ENCODE peak calls at places on chromosome 13, in five cellular contexts. One of them, this sample, is unnamed.

GRCh38 chr13:50195045-50195444 is 179.8 kb downstream of the KCNRG start:
- DNase-seq in SK-N-SH: no peak
- DNase-seq in HepG2: no peak
- DNase-seq in K562: no peak
- DNase-seq in GM12878: no peak
- DNase-seq in this sample: no peak

GRCh38 chr13:92719868-92720267 is 506.7 kb upstream of the GPC6 start:
- DNase-seq in GM12878: no peak
- DNase-seq in SK-N-SH: no peak
- DNase-seq in K562: no peak
- DNase-seq in HepG2: no peak
- DNase-seq in this sample: no peak

GRCh38 chr13:84654654-84655244 is 772.5 kb upstream of the SLITRK1 start:
- DNase-seq in SK-N-SH: no peak
- DNase-seq in K562: no peak
- DNase-seq in GM12878: no peak
- DNase-seq in HepG2: no peak
- DNase-seq in this sample: no peak

GRCh38 chr13:26601669-26602068 is 44.2 kb downstream of the WASF3 start:
- DNase-seq in SK-N-SH: peak; percentile 53
- DNase-seq in K562: no peak
- DNase-seq in GM12878: peak; percentile 15
- DNase-seq in HepG2: no peak
- DNase-seq in this sample: no peak

GRCh38 chr13:98327326-98328314 is 150.6 kb upstream of the RNF113B start:
- DNase-seq in K562: no peak
- DNase-seq in HepG2: peak; percentile 88
- DNase-seq in GM12878: no peak
- DNase-seq in SK-N-SH: no peak
- DNase-seq in this sample: no peak

GRCh38 chr13:56351041-56351440 is 789.7 kb upstream of the PRR20A start:
- DNase-seq in K562: no peak
- DNase-seq in HepG2: no peak
- DNase-seq in GM12878: no peak
- DNase-seq in SK-N-SH: no peak
- DNase-seq in this sample: no peak

GRCh38 chr13:59770451-59770850 is 393.3 kb downstream of the DIAPH3 start:
- DNase-seq in GM12878: no peak
- DNase-seq in HepG2: no peak
- DNase-seq in K562: no peak
- DNase-seq in SK-N-SH: no peak
- DNase-seq in this sample: no peak

GRCh38 chr13:58397596-58398387 is 766.2 kb downstream of the PCDH17 start:
- DNase-seq in HepG2: no peak
- DNase-seq in GM12878: no peak
- DNase-seq in SK-N-SH: no peak
- DNase-seq in K562: no peak
- DNase-seq in this sample: no peak

GRCh38 chr13:98054301-98054700 is 88.6 kb upstream of the FARP1 start:
- DNase-seq in GM12878: no peak
- DNase-seq in SK-N-SH: peak; percentile 30
- DNase-seq in K562: no peak
- DNase-seq in HepG2: no peak
- DNase-seq in this sample: no peak

GRCh38 chr13:71290963-71291937 is 575.8 kb downstream of the DACH1 start:
- DNase-seq in K562: peak; percentile 2
- DNase-seq in GM12878: peak; percentile 71
- DNase-seq in SK-N-SH: no peak
- DNase-seq in HepG2: peak; percentile 66
- DNase-seq in this sample: no peak

GRCh38 chr13:46530084-46530935 is 22.7 kb upstream of the LRCH1 start:
- DNase-seq in K562: no peak
- DNase-seq in SK-N-SH: no peak
- DNase-seq in GM12878: no peak
- DNase-seq in HepG2: no peak
- DNase-seq in this sample: no peak

GRCh38 chr13:109088528-109088927 is 459.1 kb downstream of the MYO16 start:
- DNase-seq in K562: no peak
- DNase-seq in SK-N-SH: no peak
- DNase-seq in HepG2: no peak
- DNase-seq in GM12878: no peak
- DNase-seq in this sample: no peak

GRCh38 chr13:30341815-30342570 is 34.6 kb upstream of the KATNAL1 start:
- DNase-seq in SK-N-SH: peak; percentile 54
- DNase-seq in K562: no peak
- DNase-seq in HepG2: no peak
- DNase-seq in GM12878: no peak
- DNase-seq in this sample: peak; percentile 44

GRCh38 chr13:59666504-59666903 is 497.2 kb downstream of the DIAPH3 start:
- DNase-seq in K562: no peak
- DNase-seq in HepG2: no peak
- DNase-seq in GM12878: no peak
- DNase-seq in SK-N-SH: no peak
- DNase-seq in this sample: no peak

GRCh38 chr13:58032676-58033440 is 401.3 kb downstream of the PCDH17 start:
- DNase-seq in SK-N-SH: no peak
- DNase-seq in GM12878: no peak
- DNase-seq in HepG2: no peak
- DNase-seq in K562: no peak
- DNase-seq in this sample: no peak

GRCh38 chr13:41398494-41399190 is 58.7 kb upstream of the RGCC start:
- DNase-seq in GM12878: no peak
- DNase-seq in K562: no peak
- DNase-seq in SK-N-SH: no peak
- DNase-seq in HepG2: no peak
- DNase-seq in this sample: no peak

GRCh38 chr13:110343241-110343865 is 36.3 kb downstream of the COL4A2 start:
- DNase-seq in K562: no peak
- DNase-seq in HepG2: no peak
- DNase-seq in SK-N-SH: no peak
- DNase-seq in GM12878: no peak
- DNase-seq in this sample: peak; percentile 15

GRCh38 chr13:70723732-70724131 is 615.5 kb upstream of the KLHL1 start:
- DNase-seq in K562: no peak
- DNase-seq in HepG2: peak; percentile 5
- DNase-seq in SK-N-SH: peak; percentile 34
- DNase-seq in GM12878: no peak
- DNase-seq in this sample: no peak

GRCh38 chr13:112897603-112897955 is 71.4 kb upstream of the MCF2L start:
- DNase-seq in GM12878: no peak
- DNase-seq in HepG2: no peak
- DNase-seq in K562: no peak
- DNase-seq in SK-N-SH: no peak
- DNase-seq in this sample: no peak

GRCh38 chr13:46595136-46595917 is 42.4 kb downstream of the LRCH1 start:
- DNase-seq in GM12878: no peak
- DNase-seq in K562: no peak
- DNase-seq in HepG2: no peak
- DNase-seq in SK-N-SH: no peak
- DNase-seq in this sample: no peak

GRCh38 chr13:48233097-48233885 is at the start of gene ITM2B:
- DNase-seq in HepG2: peak; percentile 56
- DNase-seq in GM12878: no peak
- DNase-seq in K562: peak; percentile 71
- DNase-seq in SK-N-SH: peak; percentile 97
- DNase-seq in this sample: peak; percentile 13

GRCh38 chr13:40401911-40402776 is 264.3 kb downstream of the FOXO1 start:
- DNase-seq in K562: peak; percentile 68
- DNase-seq in HepG2: peak; percentile 88
- DNase-seq in SK-N-SH: no peak
- DNase-seq in GM12878: peak; percentile 74
- DNase-seq in this sample: peak; percentile 64

GRCh38 chr13:79490846-79491245 is 9.9 kb downstream of the NDFIP2 start:
- DNase-seq in HepG2: no peak
- DNase-seq in K562: no peak
- DNase-seq in GM12878: no peak
- DNase-seq in SK-N-SH: no peak
- DNase-seq in this sample: no peak

GRCh38 chr13:37225414-37226047 is 120.1 kb upstream of the CSNK1A1L start:
- DNase-seq in GM12878: no peak
- DNase-seq in HepG2: no peak
- DNase-seq in SK-N-SH: no peak
- DNase-seq in K562: no peak
- DNase-seq in this sample: no peak

GRCh38 chr13:24221007-24221406 is 60.5 kb downstream of the SPATA13 start:
- DNase-seq in SK-N-SH: no peak
- DNase-seq in HepG2: peak; percentile 84
- DNase-seq in K562: peak; percentile 3
- DNase-seq in GM12878: no peak
- DNase-seq in this sample: no peak

GRCh38 chr13:99377641-99378040 is 70.4 kb upstream of the GPR183 start:
- DNase-seq in K562: no peak
- DNase-seq in HepG2: no peak
- DNase-seq in GM12878: no peak
- DNase-seq in SK-N-SH: no peak
- DNase-seq in this sample: no peak

GRCh38 chr13:94079876-94080275 is 399.6 kb downstream of the DCT start:
- DNase-seq in SK-N-SH: no peak
- DNase-seq in GM12878: no peak
- DNase-seq in K562: no peak
- DNase-seq in HepG2: no peak
- DNase-seq in this sample: no peak

GRCh38 chr13:74409551-74409950 is 275.3 kb upstream of the KLF12 start:
- DNase-seq in HepG2: no peak
- DNase-seq in SK-N-SH: no peak
- DNase-seq in K562: no peak
- DNase-seq in GM12878: no peak
- DNase-seq in this sample: no peak

GRCh38 chr13:74414458-74414857 is 280.3 kb upstream of the KLF12 start:
- DNase-seq in K562: no peak
- DNase-seq in SK-N-SH: no peak
- DNase-seq in GM12878: no peak
- DNase-seq in HepG2: no peak
- DNase-seq in this sample: no peak

DNA sequence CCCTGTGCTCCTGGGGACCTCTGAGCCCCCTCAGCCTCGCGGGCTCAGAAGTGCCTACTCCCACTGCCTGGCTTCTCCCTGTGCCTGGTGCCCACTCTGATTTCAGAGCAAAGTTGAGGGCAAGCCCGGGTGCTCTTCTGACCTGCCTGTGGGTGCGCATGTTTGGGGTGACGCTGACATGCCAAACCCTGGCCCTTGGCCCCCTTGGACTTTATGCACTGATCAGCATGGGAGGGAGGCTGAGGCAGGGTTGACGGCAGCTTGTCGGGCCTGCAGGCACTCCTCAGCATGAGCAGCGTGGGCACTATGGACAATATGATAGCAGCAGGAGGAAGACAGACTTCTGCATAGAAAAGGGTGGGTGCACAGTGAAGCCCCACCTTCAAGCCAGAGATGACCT is 279.3 kb upstream of the KLF12 start:
- DNase-seq in HepG2: no peak
- DNase-seq in K562: no peak
- DNase-seq in SK-N-SH: no peak
- DNase-seq in GM12878: no peak
- DNase-seq in this sample: no peak
- H3K9ac ChIP-seq in HepG2: no peak overlapping the region
- H3K9ac ChIP-seq in K562: no peak overlapping the region
- H3K9ac ChIP-seq in SK-N-SH: no peak overlapping the region
- H3K9ac ChIP-seq in GM12878: no peak overlapping the region
- H3K9ac ChIP-seq in this sample: no peak overlapping the region

GRCh38 chr13:76455960-76456359 is 430.2 kb downstream of the KCTD12 start:
- DNase-seq in SK-N-SH: no peak
- DNase-seq in GM12878: no peak
- DNase-seq in HepG2: no peak
- DNase-seq in K562: no peak
- DNase-seq in this sample: no peak
- TF ChIP-seq ZBTB33 in SK-N-SH: no peak
- TF ChIP-seq ZBTB33 in GM12878: no peak
- TF ChIP-seq ZBTB33 in HepG2: no peak
- TF ChIP-seq ZBTB33 in K562: no peak
- TF ChIP-seq ZBTB33 in this sample: no peak

GRCh38 chr13:76854894-76855293 is 31.3 kb downstream of the KCTD12 start:
- DNase-seq in K562: no peak
- DNase-seq in GM12878: no peak
- DNase-seq in HepG2: no peak
- DNase-seq in SK-N-SH: no peak
- DNase-seq in this sample: no peak

GRCh38 chr13:76856141-76856571 is 30.0 kb downstream of the KCTD12 start:
- DNase-seq in GM12878: no peak
- DNase-seq in HepG2: no peak
- DNase-seq in SK-N-SH: no peak
- DNase-seq in K562: no peak
- DNase-seq in this sample: no peak

GRCh38 chr13:76854209-76854608 is 32.0 kb downstream of the KCTD12 start:
- DNase-seq in GM12878: no peak
- DNase-seq in HepG2: no peak
- DNase-seq in K562: no peak
- DNase-seq in SK-N-SH: no peak
- DNase-seq in this sample: no peak

GRCh38 chr13:76853481-76853880 is 32.7 kb downstream of the KCTD12 start:
- DNase-seq in K562: no peak
- DNase-seq in GM12878: no peak
- DNase-seq in SK-N-SH: no peak
- DNase-seq in HepG2: no peak
- DNase-seq in this sample: no peak

DNA sequence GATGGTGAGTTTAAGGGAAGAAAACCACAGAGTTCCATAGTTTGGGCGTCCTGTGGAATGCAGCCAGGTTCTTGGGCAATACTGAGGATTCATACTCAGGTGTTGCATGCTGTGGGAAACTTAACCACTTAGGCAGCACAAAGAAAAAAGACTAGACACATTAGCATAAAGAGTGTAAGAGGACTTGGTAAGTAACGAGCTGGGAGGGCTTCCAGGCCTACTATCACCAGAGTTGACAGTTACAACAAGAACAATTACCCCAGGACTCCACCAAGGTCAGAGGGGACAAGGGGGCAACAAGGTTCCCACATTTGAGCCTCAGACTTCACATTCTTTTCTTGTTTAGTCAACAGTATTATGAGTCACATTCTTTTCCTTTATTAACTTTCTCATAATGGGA is 33.2 kb downstream of the KCTD12 start:
- DNase-seq in GM12878: no peak
- DNase-seq in K562: no peak
- DNase-seq in HepG2: no peak
- DNase-seq in SK-N-SH: no peak
- DNase-seq in this sample: no peak
- H3K9ac ChIP-seq in GM12878: no peak overlapping the region
- H3K9ac ChIP-seq in K562: no peak overlapping the region
- H3K9ac ChIP-seq in HepG2: no peak overlapping the region
- H3K9ac ChIP-seq in SK-N-SH: no peak overlapping the region
- H3K9ac ChIP-seq in this sample: no peak overlapping the region

DNA sequence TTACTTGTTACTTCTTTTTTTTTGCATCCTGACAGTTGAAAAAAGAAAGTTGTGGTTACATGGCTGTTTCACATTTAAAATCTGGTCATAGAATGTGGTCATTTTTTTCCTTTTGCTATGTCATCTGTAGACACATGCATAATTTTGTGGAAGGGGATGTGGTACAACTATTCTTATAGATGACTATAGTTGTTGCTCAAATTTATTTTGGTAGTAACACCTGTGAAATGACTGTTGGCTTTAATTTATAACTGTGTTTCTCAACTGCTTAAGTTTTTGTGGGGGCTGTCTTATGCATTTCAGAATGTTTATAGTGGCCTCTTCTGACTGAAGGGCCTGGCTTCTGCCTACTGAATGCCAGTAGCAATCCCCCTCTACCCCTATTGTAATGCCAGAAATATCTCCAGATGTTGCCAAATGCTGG is 130.5 kb downstream of the PAN3 start:
- DNase-seq in SK-N-SH: no peak
- DNase-seq in GM12878: peak; percentile 94
- DNase-seq in K562: no peak
- DNase-seq in HepG2: no peak
- DNase-seq in this sample: no peak
- TF ChIP-seq ZBTB33 in SK-N-SH: no peak
- TF ChIP-seq ZBTB33 in GM12878: no peak
- TF ChIP-seq ZBTB33 in K562: no peak
- TF ChIP-seq ZBTB33 in HepG2: no peak
- TF ChIP-seq ZBTB33 in this sample: no peak